ENCODE peak calls at places on chromosomes 5 and 9, in four cellular contexts. H, Y, F and A are unnamed samples.

GRCh38 chr5:57215629-57216195 is 41.9 kb downstream of the GPBP1 start:
- DNase-seq in F (peak), H (no peak), Y (no peak), A (no peak)

GRCh38 chr9:70921126-70921525 is 200.3 kb downstream of the TRPM3 start:
- DNase-seq in H (no peak), F (peak), Y (no peak), A (no peak)

GRCh38 chr5:59500014-59500413 is 393.5 kb downstream of the PDE4D start:
- DNase-seq in H (no peak), F (no peak), Y (no peak), A (no peak)

GRCh38 chr5:103232393-103232999 is 26.1 kb upstream of the MACIR start:
- DNase-seq in Y (no peak), F (peak), H (peak), A (no peak)

GRCh38 chr5:168865973-168866372 is 286.8 kb upstream of the PANK3 start:
- DNase-seq in Y (no peak), F (no peak), H (no peak), A (no peak)

GRCh38 chr5:71471193-71471592 is 15.7 kb downstream of the BDP1 start:
- DNase-seq in F (peak), Y (no peak), H (no peak), A (peak)

GRCh38 chr5:143220748-143221211 is 182.7 kb downstream of the NR3C1 start:
- DNase-seq in H (no peak), F (no peak), Y (no peak), A (no peak)

GRCh38 chr5:56328753-56329560 is 95.8 kb upstream of the ANKRD55 start:
- DNase-seq in H (peak), F (peak), Y (no peak), A (no peak)

GRCh38 chr5:2904956-2905355 is 153.5 kb upstream of the IRX2 start:
- DNase-seq in H (no peak), Y (no peak), F (no peak), A (no peak)

GRCh38 chr5:141758316-141758965 is 76.4 kb upstream of the ARAP3 start:
- DNase-seq in H (no peak), Y (no peak), F (no peak), A (no peak)

GRCh38 chr5:107805166-107805565 is 134.4 kb upstream of the EFNA5 start:
- DNase-seq in F (no peak), Y (no peak), H (no peak), A (no peak)

GRCh38 chr5:139296198-139296597 is 2.7 kb downstream of the MATR3 start:
- DNase-seq in H (no peak), Y (no peak), F (no peak), A (no peak)

GRCh38 chr9:100150209-100150608 is 51.2 kb downstream of the INVS start:
- DNase-seq in F (peak), H (no peak), Y (no peak), A (no peak)

GRCh38 chr5:9498541-9499497 is 47.1 kb downstream of the SEMA5A start:
- DNase-seq in Y (no peak), F (peak), H (no peak), A (no peak)

GRCh38 chr5:109455598-109456096 is 45.9 kb upstream of the PJA2 start:
- DNase-seq in F (peak), Y (peak), H (no peak), A (peak)

GRCh38 chr9:98168952-98169488 is 23.4 kb downstream of the CORO2A start:
- DNase-seq in Y (no peak), F (peak), H (peak), A (no peak)

GRCh38 chr9:26210338-26210851 is 532.2 kb upstream of the TUSC1 start:
- DNase-seq in F (no peak), H (no peak), Y (no peak), A (no peak)

GRCh38 chr9:3299872-3300271 is 225.9 kb downstream of the RFX3 start:
- DNase-seq in F (peak), Y (no peak), H (peak), A (no peak)

GRCh38 chr9:94867842-94868312 is 141.4 kb downstream of the AOPEP start:
- DNase-seq in F (peak), Y (no peak), H (no peak), A (peak)

GRCh38 chr9:90340421-90340820 is 302.2 kb downstream of the DIRAS2 start:
- DNase-seq in H (no peak), F (peak), Y (no peak), A (no peak)

GRCh38 chr9:124264812-124265211 is 7.1 kb downstream of the NEK6 start:
- DNase-seq in H (peak), Y (no peak), F (no peak), A (no peak)

GRCh38 chr5:3542158-3542557 is 53.5 kb upstream of the IRX1 start:
- DNase-seq in Y (no peak), F (no peak), H (no peak), A (no peak)

GRCh38 chr9:3962467-3962866 is 337.4 kb downstream of the GLIS3 start:
- DNase-seq in F (peak), Y (no peak), H (no peak), A (no peak)

GRCh38 chr5:111680737-111681413 is 76.1 kb downstream of the NREP start:
- DNase-seq in F (peak), Y (peak), H (no peak), A (peak)

GRCh38 chr9:80086822-80087345 is 515.1 kb downstream of the TLE4 start:
- DNase-seq in Y (no peak), F (no peak), H (no peak), A (no peak)

GRCh38 chr5:8726383-8727036 is 819.4 kb downstream of the SEMA5A start:
- DNase-seq in Y (no peak), F (no peak), H (no peak), A (no peak)

GRCh38 chr9:124755061-124755460 is 16.1 kb downstream of the NR6A1 start:
- DNase-seq in H (no peak), Y (no peak), F (no peak), A (no peak)

GRCh38 chr5:10633271-10634049 is 69.6 kb downstream of the ANKRD33B start:
- DNase-seq in H (peak), F (no peak), Y (no peak), A (no peak)

GRCh38 chr9:134169166-134169565 is 4.8 kb upstream of the RNU6ATAC start:
- DNase-seq in F (no peak), H (no peak), Y (no peak), A (no peak)

GRCh38 chr9:12921621-12922020 is 146.8 kb downstream of the LURAP1L start:
- DNase-seq in Y (no peak), F (no peak), H (no peak), A (no peak)

GRCh38 chr9:12923472-12924009 is 148.7 kb downstream of the LURAP1L start:
- DNase-seq in Y (peak), F (peak), H (no peak), A (peak)

GRCh38 chr9:12922209-12922914 is 147.5 kb downstream of the LURAP1L start:
- DNase-seq in H (no peak), F (no peak), Y (no peak), A (no peak)
- TF ChIP-seq CTCF in H (no peak), F (no peak), Y (no peak), A (no peak)

GRCh38 chr5:32805966-32806626 is 95.0 kb downstream of the NPR3 start:
- DNase-seq in H (no peak), F (peak), Y (no peak), A (peak)
- TF ChIP-seq CTCF in H (no peak), F (no peak), Y (no peak), A (no peak)

DNA sequence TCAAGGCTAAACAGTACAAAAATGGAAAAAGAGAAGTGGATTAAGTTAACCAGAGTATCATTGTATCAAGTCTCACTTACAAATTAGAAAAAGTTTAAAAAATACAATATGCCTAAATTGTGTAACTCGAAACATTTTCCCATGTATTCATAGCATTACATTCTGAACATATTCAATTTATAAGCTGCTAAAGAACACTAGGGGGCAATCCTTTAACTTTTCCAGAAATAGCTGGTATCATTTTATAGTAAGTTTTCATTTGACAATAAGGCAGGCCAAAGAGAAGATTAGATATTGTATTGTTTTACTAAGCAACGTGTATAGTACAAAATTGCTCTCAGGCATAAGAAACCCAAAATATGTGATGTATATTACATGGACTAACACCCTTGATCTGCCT is 234.6 kb downstream of the ADGRV1 start:
- DNase-seq in Y (no peak), H (no peak), F (no peak), A (no peak)
- TF ChIP-seq CTCF in Y (no peak), H (no peak), F (no peak), A (no peak)

GRCh38 chr5:128412145-128412930 is 125.7 kb downstream of the FBN2 start:
- DNase-seq in Y (no peak), H (no peak), F (no peak), A (no peak)
- TF ChIP-seq CTCF in Y (no peak), H (no peak), F (no peak), A (no peak)

GRCh38 chr9:93702261-93702660 is 125.9 kb downstream of the PHF2 start:
- DNase-seq in F (no peak), Y (no peak), H (no peak), A (no peak)
- TF ChIP-seq CTCF in F (no peak), Y (no peak), H (no peak), A (no peak)

GRCh38 chr9:20524776-20525175 is 97.5 kb downstream of the MLLT3 start:
- DNase-seq in H (no peak), Y (no peak), F (peak), A (no peak)
- TF ChIP-seq CTCF in H (no peak), Y (no peak), F (peak), A (no peak)

GRCh38 chr5:149450199-149450598 is 71.1 kb upstream of the IL17B start:
- DNase-seq in F (peak), Y (peak), H (no peak), A (peak)
- TF ChIP-seq CTCF in F (no peak), Y (no peak), H (no peak), A (no peak)